ENCODE peak calls at places on chromosomes 16 and 17, in five cellular contexts. J is right lobe of liver, N is gastrocnemius medialis, Z is erythroblast, S is body of pancreas. C is an unnamed sample.

GRCh38 chr17:21039839-21040575 is 2.8 kb downstream of the USP22 start:
- DNase-seq in J (no peak), N (no peak), Z (peak), S (no peak), C (no peak)

GRCh38 chr17:68868708-68869107 is 86.5 kb downstream of the ABCA8 start:
- DNase-seq in J (peak), N (no peak), Z (no peak), S (peak), C (no peak)

GRCh38 chr16:79713609-79714309 is 113.2 kb upstream of the MAF start:
- DNase-seq in J (no peak), N (no peak), Z (no peak), S (no peak), C (no peak)

GRCh38 chr17:42075789-42076188 is 22.5 kb downstream of the ZNF385C start:
- DNase-seq in J (no peak), N (no peak), Z (no peak), S (no peak), C (no peak)

GRCh38 chr16:25006504-25007055 is 8.6 kb downstream of the ARHGAP17 start:
- DNase-seq in J (peak), N (no peak), Z (no peak), S (no peak), C (no peak)

GRCh38 chr16:23877107-23878070 is 41.6 kb downstream of the PRKCB start:
- DNase-seq in J (no peak), N (no peak), Z (no peak), S (no peak), C (no peak)

GRCh38 chr16:50884066-50884860 is 142.4 kb downstream of the CYLD start:
- DNase-seq in J (no peak), N (no peak), Z (peak), S (no peak), C (no peak)

GRCh38 chr16:88936913-88937666 is 39.9 kb downstream of the CBFA2T3 start:
- DNase-seq in J (no peak), N (no peak), Z (no peak), S (no peak), C (no peak)

GRCh38 chr16:57889522-57889921 is 81.4 kb downstream of the CNGB1 start:
- DNase-seq in J (no peak), N (no peak), Z (no peak), S (no peak), C (no peak)

GRCh38 chr17:14317383-14317782 is 16.5 kb downstream of the HS3ST3B1 start:
- DNase-seq in J (no peak), N (no peak), Z (no peak), S (no peak), C (no peak)

GRCh38 chr17:10737168-10737622 is 7.4 kb upstream of the TMEM220 start:
- DNase-seq in J (peak), N (peak), Z (peak), S (peak), C (peak)

GRCh38 chr17:64115871-64116534 is 13.9 kb downstream of the ERN1 start:
- DNase-seq in J (peak), N (no peak), Z (no peak), S (peak), C (no peak)

GRCh38 chr16:11497329-11497805 is 89.4 kb downstream of the LITAF start:
- DNase-seq in J (peak), N (peak), Z (no peak), S (peak), C (peak)

GRCh38 chr16:27426423-27427408 is 24.7 kb downstream of the IL21R start:
- DNase-seq in J (peak), N (no peak), Z (no peak), S (no peak), C (peak)

GRCh38 chr17:80081596-80081995 is 19.8 kb upstream of the GAA start:
- DNase-seq in J (no peak), N (no peak), Z (no peak), S (no peak), C (no peak)

GRCh38 chr17:81286491-81287145 is 8.5 kb downstream of the SLC38A10 start:
- DNase-seq in J (no peak), N (no peak), Z (no peak), S (no peak), C (no peak)

GRCh38 chr16:28067604-28068382 is 4.3 kb upstream of the GSG1L start:
- DNase-seq in J (no peak), N (no peak), Z (no peak), S (no peak), C (no peak)

GRCh38 chr16:58025351-58026138 is at the start of gene MMP15:
- DNase-seq in J (peak), N (peak), Z (peak), S (peak), C (peak)

GRCh38 chr17:57945999-57946797 is 9.0 kb downstream of the CUEDC1 start:
- DNase-seq in J (no peak), N (no peak), Z (no peak), S (no peak), C (no peak)

GRCh38 chr17:72510454-72511016 is 389.7 kb downstream of the SOX9 start:
- DNase-seq in J (no peak), N (no peak), Z (no peak), S (peak), C (no peak)

GRCh38 chr16:4915226-4915761 is 21.7 kb downstream of the PPL start:
- DNase-seq in J (no peak), N (no peak), Z (no peak), S (no peak), C (no peak)

GRCh38 chr17:35046740-35047283 is 16.7 kb downstream of the RFFL start:
- DNase-seq in J (no peak), N (no peak), Z (no peak), S (no peak), C (no peak)

GRCh38 chr17:81960130-81960958 is 643 bp downstream of the NOTUM start:
- DNase-seq in J (peak), N (no peak), Z (no peak), S (no peak), C (no peak)

GRCh38 chr16:79751785-79752184 is 151.2 kb upstream of the MAF start:
- DNase-seq in J (no peak), N (peak), Z (no peak), S (peak), C (no peak)

GRCh38 chr17:78745407-78746088 is 36.5 kb downstream of the CYTH1 start:
- DNase-seq in J (no peak), N (no peak), Z (peak), S (peak), C (no peak)

GRCh38 chr16:54411555-54411954 is 125.0 kb upstream of the IRX3 start:
- DNase-seq in J (no peak), N (no peak), Z (no peak), S (no peak), C (no peak)

DNA sequence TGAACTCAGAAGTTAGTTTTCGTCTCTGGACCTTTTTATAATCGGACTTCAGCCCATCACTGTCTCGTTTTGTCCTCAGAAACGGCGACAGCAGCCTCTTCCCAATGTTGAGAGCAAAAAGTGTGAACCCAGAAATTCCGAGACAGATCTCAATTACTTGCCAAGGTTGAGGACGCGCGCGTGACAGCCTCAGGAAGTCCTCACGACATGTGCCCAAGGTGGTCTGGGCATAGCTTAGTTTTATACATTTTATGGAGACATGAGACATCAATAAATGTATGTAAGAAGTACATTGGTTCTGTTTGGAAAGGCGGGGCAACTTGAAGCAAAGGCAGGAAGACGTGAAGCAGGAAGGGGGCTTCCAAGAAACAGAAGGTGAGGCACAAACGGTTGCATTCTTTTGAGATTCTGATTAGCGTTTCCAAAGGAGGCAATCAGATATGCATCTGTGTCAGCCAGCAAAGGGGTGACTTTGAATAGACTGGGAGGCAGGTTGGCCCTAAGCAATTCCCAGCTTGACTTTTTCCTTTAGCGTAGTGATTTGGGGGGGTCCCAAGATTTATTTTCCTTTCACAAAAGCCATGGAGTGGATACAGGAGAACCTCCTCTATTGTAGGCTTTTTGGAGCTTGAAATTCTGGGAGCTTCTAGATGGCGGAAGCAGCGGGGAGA is 583 bp upstream of the ZNF747 start:
- DNase-seq in J (no peak), N (no peak), Z (no peak), S (no peak), C (no peak)
- TF ChIP-seq POLR2A in J (no peak), N (no peak), Z (peak), S (peak), C (no peak)

DNA sequence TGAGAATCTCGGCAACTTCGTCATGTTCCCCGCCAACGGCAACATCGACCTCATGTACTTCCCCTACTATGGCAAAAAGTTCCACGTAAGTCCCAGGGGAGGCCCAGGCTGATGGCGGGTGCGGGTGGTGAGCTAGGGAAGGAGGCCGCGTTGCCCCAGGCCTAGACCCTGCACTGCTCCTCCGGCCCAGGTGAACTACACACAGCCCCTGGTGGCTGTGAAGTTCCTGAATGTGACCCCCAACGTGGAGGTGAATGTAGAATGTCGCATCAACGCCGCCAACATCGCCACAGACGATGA is 4.8 kb downstream of the ATP1B2 start:
- DNase-seq in J (no peak), N (no peak), Z (no peak), S (no peak), C (no peak)
- TF ChIP-seq POLR2A in J (no peak), N (no peak), Z (no peak), S (no peak), C (no peak)

GRCh38 chr16:3158498-3159314 is 23.9 kb downstream of the ZNF213 start:
- DNase-seq in J (peak), N (peak), Z (peak), S (peak), C (peak)
- TF ChIP-seq POLR2A in J (peak), N (peak), Z (peak), S (peak), C (peak)

DNA sequence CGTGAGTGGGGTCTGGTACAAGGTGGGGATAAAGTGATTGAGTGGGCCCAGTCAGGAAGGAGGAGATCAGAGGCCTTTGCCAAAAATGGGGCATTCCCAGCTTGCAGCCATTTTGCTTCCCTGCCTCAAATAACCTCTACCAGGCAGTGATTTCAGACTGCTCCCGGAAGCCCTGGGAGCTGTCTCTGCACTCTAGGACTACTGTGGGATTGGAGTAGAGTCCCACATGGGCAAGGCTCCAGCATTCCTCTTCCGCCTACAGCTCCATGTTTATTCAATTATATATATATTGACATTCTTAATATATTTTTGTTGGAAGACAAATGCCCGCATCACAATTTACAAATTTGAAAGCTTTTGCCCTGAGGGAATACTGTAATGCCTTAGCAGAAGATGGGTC is 13.5 kb downstream of the SUPT6H start:
- DNase-seq in J (no peak), N (no peak), Z (no peak), S (no peak), C (peak)
- TF ChIP-seq POLR2A in J (no peak), N (no peak), Z (no peak), S (no peak), C (no peak)

GRCh38 chr16:86224629-86225028 is 285.7 kb upstream of the FOXF1 start:
- DNase-seq in J (no peak), N (no peak), Z (no peak), S (no peak), C (no peak)

GRCh38 chr16:86224126-86224525 is 286.2 kb upstream of the FOXF1 start:
- DNase-seq in J (peak), N (no peak), Z (no peak), S (no peak), C (no peak)

GRCh38 chr16:86222541-86222940 is 287.8 kb upstream of the FOXF1 start:
- DNase-seq in J (peak), N (no peak), Z (no peak), S (peak), C (peak)

GRCh38 chr16:86221085-86221484 is 289.2 kb upstream of the FOXF1 start:
- DNase-seq in J (peak), N (no peak), Z (no peak), S (peak), C (no peak)

DNA sequence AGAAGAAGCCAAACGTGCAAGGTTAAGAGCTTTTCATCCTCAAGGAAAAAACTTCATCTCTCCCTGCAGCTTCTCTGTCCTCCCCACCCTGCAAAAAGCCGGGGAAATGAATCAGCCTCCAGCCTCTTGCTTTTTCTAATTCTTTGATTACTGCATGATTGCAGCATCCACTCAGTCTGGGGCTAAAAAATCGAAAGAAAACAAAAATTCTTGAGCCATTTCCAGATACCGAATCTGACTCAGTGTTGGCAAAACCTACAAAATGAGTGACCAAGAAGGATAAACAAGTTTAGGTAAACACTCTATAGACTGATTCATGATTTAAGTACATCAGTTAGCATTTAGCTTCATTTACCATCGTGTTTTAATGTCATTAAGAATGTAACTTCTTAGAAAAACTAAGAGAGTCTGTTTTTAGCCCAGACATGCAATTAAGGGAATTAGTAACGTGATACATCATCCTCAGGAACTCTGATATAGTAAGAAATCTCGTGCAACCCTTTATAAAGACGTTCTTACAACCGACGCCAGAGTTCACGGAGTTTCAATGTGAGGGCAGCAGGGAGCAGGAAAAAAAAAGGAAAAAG is 287.3 kb upstream of the FOXF1 start:
- DNase-seq in J (no peak), N (no peak), Z (no peak), S (no peak), C (no peak)
- TF ChIP-seq POLR2A in J (no peak), N (no peak), Z (no peak), S (no peak), C (no peak)

GRCh38 chr17:77722366-77722765 is 236.1 kb upstream of the TNRC6C start:
- DNase-seq in J (no peak), N (no peak), Z (no peak), S (no peak), C (no peak)

GRCh38 chr17:77723909-77724875 is 234.3 kb upstream of the TNRC6C start:
- DNase-seq in J (no peak), N (no peak), Z (no peak), S (no peak), C (no peak)

GRCh38 chr17:77724876-77725615 is 233.5 kb upstream of the TNRC6C start:
- DNase-seq in J (no peak), N (no peak), Z (no peak), S (no peak), C (no peak)

GRCh38 chr17:77721823-77722160 is 236.7 kb upstream of the TNRC6C start:
- DNase-seq in J (no peak), N (no peak), Z (no peak), S (no peak), C (no peak)

DNA sequence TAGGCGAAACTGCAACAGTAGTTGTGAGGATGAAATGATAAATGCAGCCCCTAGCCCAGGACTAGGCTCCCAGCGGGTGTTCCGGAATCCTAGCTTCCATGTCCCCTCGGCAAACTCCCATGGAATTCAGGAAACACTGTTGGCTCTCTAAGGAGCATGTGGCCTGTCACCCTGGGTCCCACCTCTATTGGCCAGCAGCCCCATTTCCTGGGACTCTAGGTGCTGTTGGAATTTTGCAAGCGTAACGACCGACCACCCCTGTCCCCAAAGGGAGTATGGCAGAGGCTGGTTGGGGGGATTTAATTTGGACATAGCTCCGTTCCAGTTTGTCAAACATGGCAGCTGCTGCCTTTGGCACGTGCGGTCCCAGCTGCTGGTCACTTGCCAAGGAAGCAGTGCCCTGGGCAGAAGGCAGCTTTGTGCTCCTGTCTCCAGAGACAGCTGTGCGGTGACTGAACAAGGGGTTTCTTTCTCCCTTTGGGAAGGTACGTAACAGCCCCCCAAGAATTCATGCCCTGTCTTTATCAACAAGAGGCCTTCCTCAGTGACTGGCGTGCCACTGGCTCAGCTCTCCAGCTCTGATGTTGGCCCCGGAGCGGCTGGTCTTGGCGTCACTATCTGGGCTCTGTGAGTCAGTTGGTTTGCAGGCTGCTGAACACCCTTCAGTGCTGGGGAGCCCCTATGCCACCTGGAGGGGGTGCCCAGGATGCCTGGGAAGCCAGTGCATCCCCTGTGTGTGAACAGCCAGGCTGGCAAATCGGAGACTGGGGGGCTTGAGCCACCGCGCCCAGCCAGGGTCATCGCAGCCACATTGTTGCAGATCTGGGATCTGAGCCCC is 235.2 kb upstream of the TNRC6C start:
- DNase-seq in J (no peak), N (no peak), Z (no peak), S (no peak), C (no peak)
- TF ChIP-seq POLR2A in J (no peak), N (no peak), Z (no peak), S (no peak), C (no peak)

GRCh38 chr17:48995871-48996695 is 1.1 kb upstream of the IGF2BP1 start:
- DNase-seq in J (no peak), N (no peak), Z (peak), S (no peak), C (no peak)

GRCh38 chr17:48996696-48997102 is 486 bp upstream of the IGF2BP1 start:
- DNase-seq in J (no peak), N (no peak), Z (no peak), S (no peak), C (no peak)

GRCh38 chr17:48998557-48999440 is 1.6 kb downstream of the IGF2BP1 start:
- DNase-seq in J (no peak), N (no peak), Z (peak), S (no peak), C (no peak)

GRCh38 chr17:48997827-48998556 is 807 bp downstream of the IGF2BP1 start:
- DNase-seq in J (no peak), N (no peak), Z (peak), S (no peak), C (no peak)

GRCh38 chr17:48997103-48997826 is at the start of gene IGF2BP1:
- DNase-seq in J (no peak), N (no peak), Z (peak), S (no peak), C (no peak)
- TF ChIP-seq POLR2A in J (no peak), N (no peak), Z (no peak), S (no peak), C (no peak)